ENCODE peak calls at places on chromosomes 2 and 18, in six cellular contexts. F is colonic mucosa, W is left ventricle myocardium inferior, R is psoas muscle, N is esophagus squamous epithelium, M is fibroblast of lung. H is an unnamed sample. For H3K36me3, the result is how much of the 10 kb centered on the place peaks cover.

GRCh38 chr2:205321240-205321639 is 361.1 kb upstream of the NRP2 start:
- DNase-seq in N (no peak), M (peak), R (no peak), W (no peak), F (no peak), H (no peak)

GRCh38 chr2:134399096-134399495 is 145.2 kb downstream of the MGAT5 start:
- DNase-seq in W (no peak), M (no peak), R (no peak), N (no peak), F (no peak), H (no peak)

GRCh38 chr2:205872716-205873115 is 190.4 kb downstream of the NRP2 start:
- DNase-seq in W (no peak), R (no peak), F (no peak), M (no peak), N (no peak), H (peak)

GRCh38 chr18:61606759-61607158 is 273.5 kb downstream of the CDH20 start:
- DNase-seq in W (peak), F (peak), M (peak), N (no peak), R (peak), H (no peak)

GRCh38 chr2:54524236-54524991 is 68.3 kb downstream of the SPTBN1 start:
- DNase-seq in M (peak), R (no peak), W (no peak), F (no peak), N (no peak), H (no peak)

GRCh38 chr2:696463-696862 is 19.3 kb upstream of the TMEM18 start:
- DNase-seq in W (no peak), M (no peak), R (no peak), N (no peak), F (no peak), H (no peak)

GRCh38 chr2:126518206-126518605 is 137.8 kb upstream of the GYPC start:
- DNase-seq in F (no peak), W (no peak), R (no peak), M (no peak), N (no peak), H (no peak)

GRCh38 chr2:139033300-139033699 is 253.1 kb upstream of the NXPH2 start:
- DNase-seq in M (peak), N (no peak), W (no peak), F (no peak), R (no peak), H (no peak)

GRCh38 chr18:45910405-45911023 is 56.6 kb downstream of the EPG5 start:
- DNase-seq in N (no peak), W (peak), M (peak), F (peak), R (no peak), H (peak)

GRCh38 chr2:101473911-101474751 is 781 bp downstream of the RFX8 start:
- DNase-seq in F (peak), M (peak), R (peak), N (no peak), W (peak), H (no peak)

GRCh38 chr18:8450898-8451665 is 158.2 kb upstream of the RAB12 start:
- DNase-seq in F (no peak), W (no peak), R (no peak), M (no peak), N (no peak), H (no peak)

GRCh38 chr18:60493066-60493465 is 120.5 kb upstream of the MC4R start:
- DNase-seq in R (no peak), N (no peak), F (no peak), M (no peak), W (no peak), H (no peak)

GRCh38 chr2:162074937-162075688 is 1.1 kb upstream of the DPP4 start:
- DNase-seq in M (peak), F (no peak), W (no peak), R (no peak), N (no peak), H (peak)

GRCh38 chr2:42967959-42968674 is 175.7 kb upstream of the HAAO start:
- DNase-seq in M (peak), R (peak), W (peak), F (no peak), N (no peak), H (no peak)

GRCh38 chr2:229855116-229855515 is 66.7 kb downstream of the TRIP12 start:
- DNase-seq in M (no peak), R (no peak), W (no peak), N (no peak), F (no peak), H (no peak)

GRCh38 chr2:555164-555922 is 121.9 kb downstream of the TMEM18 start:
- DNase-seq in M (no peak), N (no peak), F (no peak), R (no peak), W (no peak), H (no peak)

GRCh38 chr2:16189019-16189850 is 248.9 kb downstream of the MYCN start:
- DNase-seq in M (no peak), F (no peak), R (no peak), W (no peak), N (no peak), H (no peak)

GRCh38 chr2:185144159-185144919 is 546.0 kb downstream of the ZNF804A start:
- DNase-seq in F (no peak), N (no peak), W (no peak), M (no peak), R (no peak), H (no peak)

GRCh38 chr2:15218423-15219086 is 342.6 kb downstream of the NBAS start:
- DNase-seq in N (no peak), F (no peak), M (no peak), W (no peak), R (no peak), H (no peak)

GRCh38 chr2:181770145-181770544 is 89.8 kb upstream of the NEUROD1 start:
- DNase-seq in F (no peak), M (peak), R (no peak), N (no peak), W (no peak), H (no peak)

GRCh38 chr18:31596081-31596872 is 4.6 kb downstream of the TTR start:
- DNase-seq in N (no peak), M (peak), F (no peak), R (no peak), W (no peak), H (no peak)

GRCh38 chr2:156110890-156111289 is 221.6 kb downstream of the NR4A2 start:
- DNase-seq in N (no peak), R (no peak), W (no peak), M (no peak), F (peak), H (peak)

GRCh38 chr2:109246616-109247015 is 117.6 kb downstream of the SH3RF3 start:
- DNase-seq in F (no peak), W (no peak), N (no peak), M (no peak), R (no peak), H (no peak)

GRCh38 chr2:108129636-108130035 is 110.1 kb upstream of the SULT1C3 start:
- DNase-seq in N (no peak), W (no peak), M (no peak), F (no peak), R (no peak), H (no peak)

GRCh38 chr2:28209864-28210263 is 182.8 kb upstream of the FOSL2 start:
- DNase-seq in W (no peak), R (no peak), F (no peak), N (no peak), M (no peak), H (no peak)

GRCh38 chr2:101900375-101900774 is 91.4 kb upstream of the IL1R2 start:
- DNase-seq in F (no peak), N (no peak), W (no peak), M (no peak), R (no peak), H (no peak)

DNA sequence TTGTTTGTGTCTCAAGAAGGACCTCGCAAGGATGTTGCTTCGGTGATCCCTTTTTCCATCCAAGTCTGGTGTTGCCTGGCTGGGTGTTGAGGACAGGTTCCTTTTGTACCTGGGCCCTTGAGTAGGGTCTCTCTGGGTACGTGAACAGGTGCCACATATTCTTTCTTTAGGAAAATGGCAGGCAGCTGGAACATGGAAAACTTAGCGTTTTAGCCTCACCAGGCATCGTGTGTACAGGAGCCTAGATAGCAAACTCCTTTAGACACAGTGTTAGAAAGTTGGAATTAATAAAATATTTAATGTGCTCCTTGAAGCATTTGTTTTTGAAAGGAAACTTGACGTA is 54.3 kb upstream of the RBM44 start:
- DNase-seq in F (no peak), W (no peak), R (no peak), M (no peak), N (no peak), H (no peak)
- TF ChIP-seq CTCF in F (no peak), W (no peak), R (no peak), M (no peak), N (no peak), H (no peak)

DNA sequence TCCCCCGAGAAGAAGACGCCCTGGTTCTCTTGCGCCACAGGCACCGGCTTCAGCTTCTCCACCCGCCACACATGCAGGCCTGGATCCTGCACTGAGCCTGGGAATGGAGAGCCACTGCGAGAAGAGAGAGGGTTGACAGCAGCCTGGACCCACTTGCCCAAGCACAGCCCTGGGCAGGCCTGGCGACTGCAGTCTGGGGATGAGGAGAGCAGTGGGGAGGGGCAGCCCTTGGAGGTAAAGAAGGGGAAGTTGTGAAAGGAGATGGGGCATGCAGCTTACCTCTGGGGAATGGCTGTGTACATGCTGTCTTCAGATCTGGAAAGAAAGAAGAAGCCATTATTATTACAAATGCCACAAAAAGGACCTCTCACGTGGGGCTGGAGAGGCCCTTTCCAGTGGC is 8.3 kb downstream of the CAPG start:
- DNase-seq in W (no peak), N (no peak), R (no peak), M (no peak), F (no peak), H (no peak)
- H3K36me3 ChIP-seq in W (under half), N (half or more), R (under half), M (under half), F (under half), H (under half)

DNA sequence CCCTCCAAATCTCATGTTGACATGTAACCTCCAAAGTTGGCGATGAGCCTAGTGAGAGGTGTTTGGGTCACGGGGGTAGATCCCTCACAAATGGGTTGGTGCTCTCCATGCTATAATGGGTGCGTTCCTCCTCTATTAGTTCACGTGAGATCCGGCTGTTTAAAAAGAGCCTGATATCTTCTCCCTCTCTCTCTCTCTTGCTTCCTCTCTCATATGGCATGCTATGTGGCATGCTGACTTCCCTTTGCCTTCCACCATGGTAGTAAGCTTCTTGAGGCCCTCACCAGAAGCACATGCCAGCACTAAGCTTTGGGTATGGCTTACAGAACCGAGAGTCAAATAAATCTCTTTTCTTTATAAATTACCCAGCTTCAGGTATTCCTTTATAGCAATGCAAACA is 39.2 kb downstream of the C2orf76 start:
- DNase-seq in W (no peak), F (no peak), R (no peak), M (no peak), N (no peak), H (no peak)
- H3K27ac ChIP-seq in W (no peak), F (no peak), R (no peak), M (no peak), N (no peak), H (no peak)

DNA sequence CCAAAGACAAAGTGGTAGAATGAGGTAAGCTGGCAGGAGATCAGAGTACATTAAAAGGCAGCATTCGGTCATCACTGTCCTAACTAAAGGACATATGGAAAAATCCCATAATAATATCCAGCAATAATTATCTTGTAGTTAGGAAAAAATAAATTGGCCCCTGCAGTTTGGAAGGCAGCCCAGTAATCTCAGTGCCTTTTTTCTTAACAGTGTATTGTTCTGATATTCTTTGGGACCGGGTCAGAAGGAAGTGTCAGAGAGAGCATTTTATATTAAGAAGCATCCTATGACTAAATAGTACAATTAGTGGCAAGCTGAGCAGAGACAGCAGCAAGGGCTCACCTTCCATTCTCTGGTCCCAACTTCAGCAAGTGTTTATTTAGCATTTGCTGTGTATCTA is 126.4 kb downstream of the RAPGEF4 start:
- DNase-seq in W (no peak), F (no peak), M (no peak), R (no peak), N (no peak), H (no peak)
- TF ChIP-seq CTCF in W (no peak), F (no peak), M (no peak), R (no peak), N (no peak), H (no peak)

GRCh38 chr2:117935436-117935835 is 78.4 kb downstream of the CCDC93 start:
- DNase-seq in R (no peak), M (no peak), F (no peak), W (no peak), N (no peak), H (peak)

GRCh38 chr2:117933884-117934354 is 80.0 kb downstream of the CCDC93 start:
- DNase-seq in N (no peak), M (no peak), R (no peak), F (no peak), W (no peak), H (no peak)

GRCh38 chr2:117935954-117936353 is 77.9 kb downstream of the CCDC93 start:
- DNase-seq in M (no peak), R (no peak), W (no peak), F (no peak), N (no peak), H (no peak)

GRCh38 chr2:117938611-117939010 is 75.3 kb downstream of the CCDC93 start:
- DNase-seq in M (no peak), R (no peak), W (no peak), F (no peak), N (no peak), H (no peak)

DNA sequence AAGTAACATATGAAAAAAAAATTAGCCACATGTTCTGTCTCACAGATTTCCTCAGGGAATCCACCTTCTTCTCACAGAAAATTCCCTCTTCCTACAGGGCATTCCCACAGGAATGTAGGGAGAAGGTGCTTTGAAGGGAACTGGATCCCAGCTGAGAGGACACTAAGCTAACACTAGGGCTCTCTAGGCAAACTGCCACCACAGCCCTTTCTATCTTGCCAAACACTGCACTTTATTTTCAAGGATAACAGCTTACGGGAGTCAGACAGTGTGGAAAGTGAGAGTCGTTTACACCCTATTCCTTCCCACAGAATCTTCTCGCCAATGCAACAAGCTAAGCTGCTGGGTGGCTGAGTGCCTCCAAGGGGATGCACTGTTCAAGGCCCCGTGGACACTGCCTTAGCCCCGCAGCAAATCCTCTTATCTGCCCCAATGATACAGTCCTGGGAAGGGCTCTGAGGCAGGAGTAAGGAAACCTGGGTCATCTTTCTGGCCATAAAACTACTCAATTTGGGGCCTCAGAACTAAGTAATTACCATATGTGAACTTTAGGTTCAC is 76.9 kb downstream of the CCDC93 start:
- DNase-seq in N (no peak), W (peak), F (no peak), M (no peak), R (no peak), H (peak)
- H3K36me3 ChIP-seq in N (half or more), W (half or more), F (under half), M (under half), R (under half), H (under half)

GRCh38 chr2:177598321-177598922 is 205.8 kb downstream of the AGPS start:
- DNase-seq in W (peak), F (no peak), N (no peak), M (peak), R (no peak), H (no peak)

GRCh38 chr2:177596866-177597265 is 204.3 kb downstream of the AGPS start:
- DNase-seq in F (no peak), R (no peak), N (no peak), M (no peak), W (no peak), H (no peak)

GRCh38 chr2:177599072-177599688 is 206.6 kb downstream of the AGPS start:
- DNase-seq in R (no peak), M (no peak), N (no peak), W (no peak), F (no peak), H (no peak)

GRCh38 chr2:177599956-177600355 is 207.4 kb downstream of the AGPS start:
- DNase-seq in N (no peak), W (no peak), F (no peak), R (no peak), M (no peak), H (no peak)

DNA sequence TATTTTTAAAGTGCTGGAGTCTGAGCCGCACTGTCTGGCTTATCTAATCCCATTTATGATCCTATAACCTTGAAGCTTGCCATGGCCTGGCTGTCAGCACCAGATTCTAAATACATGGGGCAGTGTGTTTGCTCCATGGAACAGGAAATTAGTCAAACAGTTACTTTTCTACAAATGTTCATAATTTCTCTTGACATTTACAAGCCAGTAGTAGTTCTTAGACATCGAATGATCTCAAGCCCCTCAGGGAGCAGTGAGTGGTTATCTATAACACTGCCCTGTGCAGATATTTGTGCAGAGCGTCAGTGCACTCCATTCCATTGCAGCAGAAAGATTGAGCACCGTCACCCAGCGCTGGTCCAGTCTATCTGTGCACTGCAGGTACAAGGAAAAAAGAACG is 205.2 kb downstream of the AGPS start:
- DNase-seq in M (no peak), W (no peak), F (no peak), R (no peak), N (no peak), H (no peak)
- H3K27ac ChIP-seq in M (no peak), W (peak), F (no peak), R (no peak), N (no peak), H (no peak)

GRCh38 chr18:48022531-48023330 is 92.3 kb upstream of the SMAD2 start:
- DNase-seq in W (no peak), F (no peak), M (peak), R (no peak), N (no peak), H (peak)
- TF ChIP-seq CTCF in W (peak), F (peak), M (peak), R (peak), N (peak), H (peak)

GRCh38 chr2:74371421-74371820 is 8.7 kb downstream of the DCTN1 start:
- DNase-seq in F (no peak), N (no peak), R (no peak), W (no peak), M (no peak), H (no peak)
- H3K36me3 ChIP-seq in F (under half), N (half or more), R (under half), W (half or more), M (under half), H (half or more)

DNA sequence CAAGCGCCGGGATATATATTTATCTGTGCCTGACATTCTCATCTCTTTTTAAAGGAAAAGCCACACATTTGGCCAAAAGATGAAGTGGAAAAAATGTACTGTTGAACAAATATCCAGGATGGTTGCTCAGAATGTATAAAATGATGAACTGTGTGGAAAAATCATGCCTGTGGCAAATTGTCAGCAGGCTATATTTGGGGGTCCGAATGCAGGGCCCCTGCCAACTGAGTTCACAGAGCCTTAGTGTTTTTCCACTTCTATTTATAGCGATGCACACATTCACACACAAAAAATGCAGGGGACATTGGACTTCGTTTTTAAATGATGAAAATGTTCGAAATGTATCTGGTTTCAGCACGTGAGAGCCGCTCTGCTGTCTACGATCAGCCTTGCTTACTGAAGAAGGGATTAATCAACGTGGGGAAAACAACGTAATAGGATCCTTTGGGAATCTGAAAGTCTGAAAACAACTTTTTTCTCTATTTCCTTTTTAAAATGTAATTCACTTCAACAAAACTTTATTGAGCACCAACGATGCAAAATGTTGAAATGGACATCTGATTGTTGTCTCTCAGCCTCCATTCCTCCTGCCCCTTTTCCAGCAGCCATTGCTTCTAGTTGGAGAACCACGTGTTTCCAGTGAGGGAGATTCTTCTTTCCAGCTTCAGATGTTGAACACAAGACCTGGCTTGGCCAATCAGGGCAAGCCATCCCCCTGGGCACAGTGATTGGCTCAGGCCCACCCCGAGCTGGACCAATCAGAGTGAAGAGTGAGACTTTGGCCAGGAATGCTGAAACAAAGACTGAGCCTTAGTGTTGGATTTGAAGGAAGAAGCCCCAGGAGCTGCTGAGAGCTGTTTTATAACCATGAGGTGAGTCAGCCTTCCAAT is 59.2 kb downstream of the E2F6 start:
- DNase-seq in F (no peak), M (peak), R (peak), N (no peak), W (no peak), H (no peak)
- H3K27ac ChIP-seq in F (peak), M (peak), R (peak), N (peak), W (peak), H (no peak)

H was measured in WERI-Rb-1.